ENCODE peak calls at places on chromosomes 13 and 19, in seven cellular contexts. W is aorta, J is left ventricle myocardium inferior, N is heart right ventricle, F is fibroblast of lung, U is HepG2, P is tibial nerve. K is an unnamed sample. For H3K4me1, the result is how much of the 10 kb centered on the place peaks cover.

GRCh38 chr13:79403113-79403512 is 2.9 kb downstream of the RBM26 start:
- DNase-seq in N (no peak), F (no peak), W (no peak), J (no peak), P (no peak), U (no peak), K (no peak)

GRCh38 chr13:90321281-90321931 is 1026.1 kb upstream of the MIR17HG start:
- DNase-seq in U (no peak), F (no peak), W (no peak), N (no peak), J (no peak), P (no peak), K (no peak)

GRCh38 chr13:73201601-73202000 is 142.8 kb downstream of the KLF5 start:
- DNase-seq in P (no peak), U (no peak), F (no peak), J (no peak), W (no peak), N (no peak), K (no peak)

GRCh38 chr19:3655402-3656072 is 28.9 kb upstream of the CACTIN start:
- DNase-seq in F (peak), U (no peak), J (no peak), N (no peak), W (no peak), P (no peak), K (no peak)

GRCh38 chr19:17765069-17765618 is 13.9 kb downstream of the FCHO1 start:
- DNase-seq in F (no peak), J (peak), U (peak), P (no peak), W (peak), N (peak), K (peak)

GRCh38 chr19:19379527-19379926 is 25.9 kb upstream of the GATAD2A start:
- DNase-seq in W (no peak), U (no peak), P (no peak), F (no peak), J (no peak), N (no peak), K (no peak)

GRCh38 chr19:51124729-51125128 is at the start of gene SIGLEC9:
- DNase-seq in N (peak), W (no peak), P (no peak), J (peak), F (no peak), U (no peak), K (no peak)

GRCh38 chr13:80363890-80364503 is 23.1 kb upstream of the SPRY2 start:
- DNase-seq in J (no peak), U (peak), W (no peak), F (peak), P (no peak), N (no peak), K (no peak)

GRCh38 chr13:106205871-106206270 is 329.6 kb downstream of the EFNB2 start:
- DNase-seq in J (no peak), F (no peak), P (no peak), N (no peak), U (no peak), W (no peak), K (no peak)

GRCh38 chr19:35105411-35106290 is 10.0 kb upstream of the FXYD3 start:
- DNase-seq in F (no peak), N (no peak), P (no peak), W (peak), J (no peak), U (no peak), K (no peak)

GRCh38 chr19:16518483-16519229 is 22.5 kb downstream of the C19orf44 start:
- DNase-seq in J (no peak), N (no peak), W (no peak), P (no peak), F (no peak), U (no peak), K (no peak)

GRCh38 chr19:41997121-41997850 is 3.3 kb upstream of the ATP1A3 start:
- DNase-seq in F (peak), N (peak), J (peak), W (peak), P (no peak), U (no peak), K (peak)

GRCh38 chr19:29022165-29022564 is 190.8 kb downstream of the UQCRFS1 start:
- DNase-seq in U (no peak), F (no peak), J (no peak), W (peak), P (no peak), N (no peak), K (no peak)

GRCh38 chr13:75485286-75486062 is 3.5 kb upstream of the TBC1D4 start:
- DNase-seq in W (no peak), U (peak), N (no peak), P (no peak), F (peak), J (no peak), K (no peak)

GRCh38 chr13:105925496-105925895 is 610.0 kb downstream of the EFNB2 start:
- DNase-seq in J (no peak), P (no peak), N (no peak), F (peak), U (no peak), W (no peak), K (no peak)

GRCh38 chr13:28820099-28821051 is at the start of gene MTUS2:
- DNase-seq in J (no peak), N (no peak), U (no peak), P (no peak), W (no peak), F (no peak), K (no peak)

GRCh38 chr13:112651306-112651705 is 38.5 kb upstream of the ATP11A start:
- DNase-seq in N (no peak), F (peak), J (no peak), W (no peak), U (no peak), P (no peak), K (no peak)

GRCh38 chr19:15452111-15453047 is 2.6 kb upstream of the WIZ start:
- DNase-seq in W (peak), J (peak), F (peak), N (peak), P (peak), U (peak), K (peak)

GRCh38 chr13:50376895-50377575 is 361.8 kb downstream of the KCNRG start:
- DNase-seq in W (no peak), U (peak), P (no peak), N (no peak), F (no peak), J (no peak), K (no peak)

GRCh38 chr13:40568246-40568645 is 98.2 kb downstream of the FOXO1 start:
- DNase-seq in F (no peak), P (no peak), W (no peak), N (no peak), U (no peak), J (no peak), K (no peak)
- H3K4me1 ChIP-seq in F (under half), P (half or more), W (under half), N (half or more), U (half or more), J (half or more), K (under half)

DNA sequence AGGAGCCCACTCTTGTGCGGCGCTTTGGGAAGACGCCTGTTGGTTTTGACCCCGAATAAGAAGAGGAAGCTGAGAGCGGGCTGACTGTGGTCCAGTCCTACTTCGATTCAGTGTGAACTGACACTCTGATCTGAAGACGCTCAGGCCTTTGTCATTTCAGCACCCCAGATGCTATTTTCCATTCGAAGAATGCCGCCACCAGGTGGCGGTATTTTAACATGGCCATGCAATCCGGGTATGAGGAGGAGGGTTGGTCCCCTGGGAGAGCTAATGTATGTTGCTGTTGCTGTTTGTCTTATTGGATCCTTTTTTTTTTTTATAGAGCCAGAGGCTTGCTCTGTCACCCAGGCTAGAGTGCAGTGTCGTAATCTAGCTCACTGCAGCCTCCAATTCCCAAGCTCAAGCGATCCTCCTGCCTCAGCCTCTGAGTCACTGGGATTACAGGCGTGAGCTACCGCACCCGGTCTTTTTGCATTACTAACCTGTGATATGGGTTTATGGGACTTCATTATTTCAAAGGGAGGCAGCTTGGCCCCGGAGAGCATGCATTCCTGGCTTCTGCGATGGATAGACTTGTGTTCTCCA is 803 bp upstream of the TIMM44 start:
- DNase-seq in U (peak), F (peak), N (peak), P (peak), J (peak), W (peak), K (peak)
- H3K4me3 ChIP-seq in U (peak), F (peak), N (peak), P (peak), J (peak), W (peak), K (peak)

DNA sequence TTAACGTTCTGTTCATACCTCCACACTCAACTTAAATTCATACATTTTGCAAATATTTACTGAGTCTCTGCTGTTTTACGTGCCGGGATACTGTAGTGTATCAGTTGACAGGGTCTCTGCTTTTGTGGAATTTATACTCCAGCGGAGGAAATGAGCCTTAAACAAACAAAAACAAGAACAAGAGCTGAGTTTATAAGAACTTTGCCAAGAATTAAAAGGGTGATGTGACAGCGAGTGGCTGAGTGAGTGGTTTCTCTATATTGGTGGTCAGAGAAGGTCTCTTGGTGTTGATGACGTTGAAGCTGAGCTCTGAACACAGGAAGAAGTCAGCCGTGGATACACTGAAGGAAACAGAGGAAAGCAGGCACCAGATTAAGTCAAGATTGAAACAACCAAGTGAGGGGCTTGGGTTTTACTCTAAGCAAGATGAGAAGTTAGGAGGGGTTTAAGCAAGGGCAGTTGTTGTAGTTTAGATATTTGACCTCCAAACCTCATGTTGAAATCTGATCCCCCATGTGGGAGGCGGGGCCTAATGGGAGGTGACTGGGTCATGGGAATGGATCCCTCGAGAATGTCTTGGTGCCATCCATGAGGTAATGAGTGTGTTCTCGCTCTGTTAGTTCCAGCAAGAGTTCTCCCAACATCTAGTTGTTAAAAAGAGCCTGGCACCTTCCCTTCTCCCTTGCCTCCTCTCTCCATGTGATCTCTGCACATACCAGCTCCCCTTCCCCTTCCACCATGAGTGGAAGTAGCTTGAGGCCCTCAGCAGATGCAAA is 248.3 kb downstream of the DCLK1 start:
- DNase-seq in J (no peak), U (no peak), F (no peak), P (no peak), W (no peak), N (no peak), K (no peak)
- H3K27ac ChIP-seq in J (no peak), U (no peak), F (no peak), P (no peak), W (no peak), N (no peak), K (no peak)

GRCh38 chr19:38848299-38849146 is 1.3 kb downstream of the HNRNPL start:
- DNase-seq in F (no peak), N (no peak), P (no peak), J (no peak), U (no peak), W (no peak), K (peak)

GRCh38 chr19:38845374-38846024 is 4.3 kb downstream of the HNRNPL start:
- DNase-seq in U (no peak), J (no peak), F (no peak), P (no peak), N (no peak), W (no peak), K (peak)

GRCh38 chr19:38843175-38843758 is 6.5 kb downstream of the HNRNPL start:
- DNase-seq in W (no peak), N (no peak), U (no peak), J (no peak), F (no peak), P (no peak), K (no peak)

GRCh38 chr19:38844093-38844686 is 5.6 kb downstream of the HNRNPL start:
- DNase-seq in J (no peak), F (no peak), N (no peak), W (no peak), U (no peak), P (no peak), K (no peak)

DNA sequence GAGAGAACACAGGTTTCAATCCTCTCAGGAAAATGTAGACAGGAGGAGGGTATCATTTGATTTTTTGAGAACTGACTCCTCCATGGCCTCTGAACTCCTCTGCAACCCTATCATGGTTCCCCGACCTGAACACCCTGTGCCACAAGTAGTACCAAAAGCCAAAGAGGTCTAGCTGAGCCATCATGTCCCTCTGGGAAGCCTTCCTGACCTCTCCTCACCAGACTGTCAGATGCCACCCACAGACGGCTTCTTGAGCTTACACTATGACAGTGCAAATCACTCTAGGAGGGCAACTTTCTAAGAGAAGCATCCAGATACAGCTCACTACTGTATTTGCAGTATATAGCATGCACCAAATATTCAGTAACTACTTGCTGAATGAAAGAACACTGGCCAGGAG is 3.7 kb downstream of the HNRNPL start:
- DNase-seq in F (no peak), P (no peak), W (no peak), N (no peak), J (no peak), U (no peak), K (peak)
- H3K4me1 ChIP-seq in F (under half), P (half or more), W (under half), N (half or more), J (half or more), U (half or more), K (under half)

GRCh38 chr19:11905928-11906327 is 18.3 kb downstream of the ZNF69 start:
- DNase-seq in U (no peak), P (no peak), W (no peak), J (no peak), N (no peak), F (no peak), K (no peak)

DNA sequence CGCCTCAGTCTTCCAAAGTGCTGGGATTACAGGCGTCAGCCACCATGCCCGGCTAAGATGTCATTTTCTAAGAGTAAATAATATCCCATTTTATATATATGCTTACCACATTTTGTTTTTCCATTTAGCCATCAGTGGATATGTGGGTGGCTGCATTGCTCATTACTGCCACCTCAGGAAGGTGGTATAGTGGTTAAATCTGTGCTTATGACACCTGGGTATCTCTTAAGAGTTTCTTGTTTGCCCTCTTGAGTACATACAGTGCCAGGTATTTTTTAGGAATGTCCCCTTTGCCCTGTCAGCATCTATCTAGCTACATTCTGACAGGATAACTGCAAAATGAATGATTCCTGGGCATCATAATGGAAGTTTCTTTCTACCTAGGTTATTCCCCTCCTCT is 14.6 kb downstream of the ZNF69 start:
- DNase-seq in W (no peak), J (no peak), F (no peak), U (no peak), P (no peak), N (no peak), K (no peak)
- H3K4me3 ChIP-seq in W (no peak), J (no peak), F (no peak), U (no peak), P (no peak), N (no peak), K (no peak)